ENCODE peak calls at places on chromosomes 3 and 15, in six cellular contexts. J, D, C, N, I and U are unnamed samples.

GRCh38 chr3:141407817-141408216 is 39.5 kb downstream of the ZBTB38 start:
- DNase-seq in C (no peak), J (no peak), I (no peak), D (peak), N (no peak), U (no peak)

GRCh38 chr3:153099131-153099530 is 62.9 kb upstream of the RAP2B start:
- DNase-seq in C (no peak), J (no peak), N (no peak), I (no peak), D (no peak), U (no peak)

GRCh38 chr15:35876762-35877161 is 330.8 kb upstream of the DPH6 start:
- DNase-seq in N (no peak), J (no peak), D (no peak), I (no peak), C (no peak), U (no peak)

GRCh38 chr15:47688573-47689086 is 28.7 kb upstream of the SEMA6D start:
- DNase-seq in I (no peak), J (no peak), D (peak), C (no peak), N (no peak), U (no peak)

GRCh38 chr15:72992733-72993321 is 59.4 kb upstream of the NEO1 start:
- DNase-seq in I (no peak), C (no peak), J (no peak), D (no peak), N (no peak), U (no peak)

GRCh38 chr15:70670680-70671079 is 92.7 kb downstream of the UACA start:
- DNase-seq in D (no peak), C (no peak), I (no peak), N (no peak), J (no peak), U (no peak)

GRCh38 chr15:83200589-83200988 is 7.0 kb downstream of the HDGFL3 start:
- DNase-seq in N (no peak), C (no peak), I (no peak), D (no peak), J (no peak), U (no peak)

GRCh38 chr3:107263269-107264021 is 113.8 kb upstream of the CCDC54 start:
- DNase-seq in J (no peak), D (peak), C (no peak), I (no peak), N (no peak), U (no peak)

GRCh38 chr3:134677196-134677986 is 26.6 kb upstream of the KY start:
- DNase-seq in N (peak), C (peak), J (peak), I (no peak), D (peak), U (no peak)

GRCh38 chr3:189638276-189639031 is 7.3 kb downstream of the TP63 start:
- DNase-seq in D (no peak), J (no peak), I (no peak), N (no peak), C (no peak), U (no peak)

GRCh38 chr3:70531838-70532489 is 219.5 kb upstream of the MDFIC2 start:
- DNase-seq in D (peak), N (no peak), C (no peak), I (no peak), J (no peak), U (no peak)

GRCh38 chr3:178513539-178514410 is 22.5 kb upstream of the KCNMB2 start:
- DNase-seq in D (no peak), J (no peak), I (no peak), C (no peak), N (no peak), U (no peak)

GRCh38 chr3:131350506-131350905 is 31.1 kb upstream of the NUDT16 start:
- DNase-seq in N (no peak), I (no peak), J (no peak), D (peak), C (no peak), U (no peak)

GRCh38 chr15:84889313-84889990 is 5.0 kb downstream of the SLC28A1 start:
- DNase-seq in N (no peak), J (no peak), D (no peak), C (no peak), I (no peak), U (no peak)